ENCODE peak calls at places on chromosomes 2 and 18, in seven cellular contexts. G is AG09309; K is CD8-positive, alpha-beta memory T cell; D is mammary epithelial cell; X is gastrocnemius medialis; J is fibroblast of pulmonary artery; B is breast epithelium. A is an unnamed sample.

GRCh38 chr2:169397697-169398096 is 35.4 kb upstream of the LRP2 start:
- DNase-seq in J (peak), B (no peak), D (no peak), K (no peak), X (no peak), G (no peak), A (no peak)

GRCh38 chr2:54209379-54209778 is 46.6 kb downstream of the TSPYL6 start:
- DNase-seq in X (no peak), G (no peak), D (no peak), K (no peak), J (no peak), B (no peak), A (no peak)

GRCh38 chr2:157893611-157894010 is 17.5 kb upstream of the ACVR1 start:
- DNase-seq in G (no peak), D (no peak), J (no peak), X (no peak), B (no peak), K (no peak), A (no peak)

GRCh38 chr18:61554117-61554776 is 221.0 kb downstream of the CDH20 start:
- DNase-seq in G (no peak), B (no peak), K (peak), D (no peak), X (no peak), J (no peak), A (no peak)

GRCh38 chr2:10132043-10132575 is 9.6 kb downstream of the RRM2 start:
- DNase-seq in G (no peak), B (no peak), K (no peak), J (no peak), D (no peak), X (no peak), A (no peak)

GRCh38 chr2:198376677-198377076 is 572.3 kb downstream of the PLCL1 start:
- DNase-seq in D (peak), J (peak), K (no peak), G (no peak), X (no peak), B (no peak), A (no peak)

GRCh38 chr2:8368463-8368862 is 313.4 kb upstream of the ID2 start:
- DNase-seq in G (no peak), X (no peak), K (no peak), J (no peak), D (no peak), B (no peak), A (no peak)

GRCh38 chr2:215797676-215798075 is 215.7 kb downstream of the MREG start:
- DNase-seq in D (no peak), G (no peak), B (no peak), X (no peak), J (peak), K (no peak), A (no peak)

GRCh38 chr2:32355976-32356734 is 668 bp upstream of the BIRC6 start:
- DNase-seq in B (no peak), X (no peak), J (no peak), G (no peak), D (no peak), K (no peak), A (no peak)

GRCh38 chr18:40882468-40882867 is 1072.6 kb upstream of the PIK3C3 start:
- DNase-seq in J (no peak), B (no peak), X (no peak), D (no peak), K (no peak), G (no peak), A (no peak)

GRCh38 chr18:40875101-40875500 is 1079.9 kb upstream of the PIK3C3 start:
- DNase-seq in J (no peak), D (no peak), X (no peak), K (no peak), G (no peak), B (no peak), A (no peak)

GRCh38 chr18:40874233-40874632 is 1080.8 kb upstream of the PIK3C3 start:
- DNase-seq in K (no peak), X (no peak), J (peak), D (peak), B (no peak), G (no peak), A (peak)

GRCh38 chr18:40878371-40878770 is 1076.7 kb upstream of the PIK3C3 start:
- DNase-seq in J (no peak), G (no peak), D (no peak), K (no peak), X (no peak), B (no peak), A (no peak)

DNA sequence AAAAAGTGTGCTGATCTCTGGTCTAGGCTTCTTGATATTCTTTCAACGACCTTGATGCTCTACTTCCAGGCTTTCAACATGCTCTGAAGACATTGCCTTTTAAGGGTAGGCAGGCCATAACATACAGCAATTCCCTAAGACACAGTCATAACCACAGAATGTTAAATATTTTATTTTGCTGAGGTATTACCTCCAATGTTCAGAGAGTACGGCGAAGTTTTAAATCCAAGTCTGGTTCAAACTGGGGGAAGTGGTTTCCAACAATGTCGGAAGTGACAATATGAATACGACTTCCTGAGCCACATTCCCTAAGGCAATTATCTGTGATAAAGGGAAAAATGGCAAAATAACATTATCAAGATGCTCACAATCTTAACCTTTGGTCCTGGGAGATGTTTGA is 1077.9 kb upstream of the PIK3C3 start:
- DNase-seq in X (no peak), G (no peak), B (no peak), K (no peak), D (peak), J (peak), A (peak)
- H3K4me3 ChIP-seq in X (no peak), G (no peak), B (no peak), K (no peak), D (no peak), J (no peak), A (no peak)

GRCh38 chr2:134500211-134500935 is 218.4 kb downstream of the TMEM163 start:
- DNase-seq in X (no peak), B (no peak), K (no peak), J (peak), D (no peak), G (no peak), A (no peak)
- H3K4me3 ChIP-seq in X (no peak), B (no peak), K (no peak), J (no peak), D (no peak), G (no peak), A (no peak)

GRCh38 chr2:233093721-233094120 is 33.6 kb downstream of the INPP5D start:
- DNase-seq in K (no peak), B (no peak), G (no peak), X (no peak), J (no peak), D (no peak), A (no peak)

GRCh38 chr2:233094614-233095013 is 34.5 kb downstream of the INPP5D start:
- DNase-seq in X (no peak), J (peak), G (no peak), B (peak), D (no peak), K (no peak), A (no peak)

GRCh38 chr2:233089851-233090250 is 29.7 kb downstream of the INPP5D start:
- DNase-seq in X (no peak), D (no peak), B (peak), K (no peak), J (no peak), G (no peak), A (no peak)

GRCh38 chr2:233092446-233093438 is 32.6 kb downstream of the INPP5D start:
- DNase-seq in K (no peak), G (no peak), X (no peak), J (no peak), D (no peak), B (peak), A (no peak)

GRCh38 chr2:233091595-233092375 is 31.6 kb downstream of the INPP5D start:
- DNase-seq in K (no peak), X (no peak), J (no peak), D (no peak), G (no peak), B (peak), A (no peak)
- H3K4me3 ChIP-seq in K (no peak), X (no peak), J (no peak), D (no peak), G (no peak), B (no peak), A (no peak)

GRCh38 chr2:229856416-229856815 is 65.4 kb downstream of the TRIP12 start:
- DNase-seq in D (no peak), B (no peak), G (no peak), X (no peak), K (no peak), J (no peak), A (no peak)

GRCh38 chr2:229852565-229852964 is 69.2 kb downstream of the TRIP12 start:
- DNase-seq in B (no peak), X (no peak), J (peak), G (no peak), D (no peak), K (no peak), A (peak)

GRCh38 chr2:229855116-229855515 is 66.7 kb downstream of the TRIP12 start:
- DNase-seq in J (no peak), X (no peak), K (no peak), B (no peak), G (no peak), D (no peak), A (no peak)

GRCh38 chr2:229849073-229849472 is 72.7 kb downstream of the TRIP12 start:
- DNase-seq in X (no peak), D (no peak), G (no peak), B (no peak), K (no peak), J (no peak), A (no peak)

GRCh38 chr2:229851870-229852269 is 69.9 kb downstream of the TRIP12 start:
- DNase-seq in B (no peak), K (no peak), X (no peak), J (no peak), D (no peak), G (no peak), A (no peak)
- H3K4me3 ChIP-seq in B (no peak), K (no peak), X (no peak), J (no peak), D (no peak), G (no peak), A (no peak)

GRCh38 chr2:219179601-219180465 is 1.8 kb downstream of the RETREG2 start:
- DNase-seq in G (no peak), J (no peak), X (no peak), B (no peak), K (no peak), D (no peak), A (no peak)
- H3K4me3 ChIP-seq in G (peak), J (peak), X (no peak), B (no peak), K (no peak), D (peak), A (no peak)

GRCh38 chr2:132415256-132416079 is 1.1 kb upstream of the GPR39 start:
- DNase-seq in G (no peak), X (no peak), K (no peak), J (no peak), D (peak), B (peak), A (no peak)
- H3K4me3 ChIP-seq in G (peak), X (peak), K (no peak), J (peak), D (peak), B (peak), A (peak)

DNA sequence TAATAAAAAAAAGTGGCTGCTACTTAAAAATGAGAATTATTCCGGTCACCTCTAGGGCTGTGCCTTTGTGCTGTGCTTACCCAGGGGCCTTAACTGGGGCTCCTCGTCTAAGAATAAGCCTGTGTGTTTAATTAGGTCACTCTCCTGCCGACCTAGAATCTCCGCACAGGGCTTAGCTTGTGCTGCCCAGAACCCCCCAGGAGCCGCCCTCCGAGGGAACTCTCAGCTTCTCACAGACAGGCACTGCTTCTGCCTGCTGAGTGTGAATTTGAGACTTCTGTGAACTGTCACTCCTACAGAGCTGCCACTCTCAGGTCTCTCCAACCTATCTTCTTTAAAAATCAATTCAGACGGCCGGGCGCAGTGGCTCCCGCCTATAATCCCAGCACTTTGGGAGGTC is 11.9 kb upstream of the NT5DC4 start:
- DNase-seq in D (no peak), K (no peak), J (no peak), X (no peak), G (no peak), B (no peak), A (no peak)
- H3K4me3 ChIP-seq in D (no peak), K (no peak), J (no peak), X (no peak), G (no peak), B (no peak), A (no peak)

GRCh38 chr2:149075065-149075464 is 36.6 kb downstream of the LYPD6B start:
- DNase-seq in J (no peak), X (no peak), G (no peak), K (no peak), D (no peak), B (no peak), A (no peak)

GRCh38 chr2:149077861-149078260 is 39.4 kb downstream of the LYPD6B start:
- DNase-seq in X (no peak), G (no peak), J (no peak), D (no peak), B (no peak), K (no peak), A (no peak)

GRCh38 chr2:149075868-149076267 is 37.4 kb downstream of the LYPD6B start:
- DNase-seq in B (no peak), K (no peak), J (no peak), G (no peak), D (no peak), X (no peak), A (no peak)

GRCh38 chr2:149080104-149080503 is 41.6 kb downstream of the LYPD6B start:
- DNase-seq in D (no peak), J (no peak), X (no peak), G (no peak), B (no peak), K (no peak), A (no peak)

DNA sequence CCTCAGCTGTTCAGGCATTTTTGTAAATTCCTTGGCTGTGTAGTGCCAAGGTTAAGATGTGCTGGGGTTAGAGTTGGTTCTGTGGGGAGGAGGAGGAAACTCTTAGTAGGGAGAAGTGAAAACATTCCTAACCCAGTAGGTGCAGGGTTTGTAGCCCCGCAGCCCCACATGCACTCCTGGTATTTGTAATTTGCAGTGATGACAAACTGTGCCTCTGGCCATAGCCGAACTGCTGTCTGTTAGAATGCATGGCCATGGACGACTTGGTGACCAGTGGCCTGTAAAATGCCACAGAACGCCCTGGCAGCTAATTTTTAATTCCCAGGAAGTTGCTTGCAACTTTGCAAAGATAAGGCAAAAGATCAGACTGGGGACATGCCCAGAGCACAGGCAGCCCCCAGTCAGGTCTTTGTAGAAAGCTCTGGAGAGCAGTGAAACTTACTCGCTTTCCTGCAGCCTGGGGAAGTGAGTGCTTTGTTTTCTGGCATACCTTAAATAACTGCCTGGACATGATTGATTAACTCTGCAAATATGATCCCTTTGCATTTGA is 38.4 kb downstream of the LYPD6B start:
- DNase-seq in B (no peak), K (no peak), D (no peak), X (no peak), G (no peak), J (no peak), A (no peak)
- H3K4me3 ChIP-seq in B (no peak), K (no peak), D (no peak), X (no peak), G (no peak), J (no peak), A (no peak)

A was measured in brain microvascular endothelial cell.